ENCODE peak calls at places on chromosomes 1 and 21, in ten cellular contexts. O, V, M, J, U, R, N, B, F and Q are unnamed samples.

GRCh38 chr21:31416465-31416864 is 72.4 kb upstream of the TIAM1 start:
- DNase-seq in O (no peak), V (no peak), M (no peak), J (no peak), U (no peak), R (no peak), N (no peak), B (no peak), F (no peak), Q (no peak)

GRCh38 chr1:41493117-41493536 is 8.6 kb upstream of the EDN2 start:
- DNase-seq in O (peak; percentile 58), V (no peak), M (no peak), J (no peak), U (no peak), R (no peak), N (no peak), B (no peak), F (no peak), Q (no peak)

GRCh38 chr1:151577173-151577572 is 34.7 kb upstream of the SNX27 start:
- DNase-seq in O (no peak), V (no peak), M (no peak), J (no peak), U (peak; percentile 52), R (no peak), N (no peak), B (no peak), F (no peak), Q (no peak)

GRCh38 chr1:74323937-74324473 is 88.8 kb downstream of the TNNI3K start:
- DNase-seq in O (no peak), V (no peak), M (no peak), J (no peak), U (no peak), R (no peak), N (no peak), B (no peak), F (no peak), Q (no peak)

GRCh38 chr1:21655748-21656147 is 13.4 kb downstream of the RAP1GAP start:
- DNase-seq in O (no peak), V (no peak), M (no peak), J (peak; percentile 33), U (peak; percentile 85), R (no peak), N (no peak), B (no peak), F (no peak), Q (no peak)

GRCh38 chr1:186735463-186735862 is 55.2 kb upstream of the PTGS2 start:
- DNase-seq in O (no peak), V (no peak), M (no peak), J (no peak), U (no peak), R (no peak), N (no peak), B (no peak), F (no peak), Q (no peak)

GRCh38 chr1:172394167-172394751 is 26.2 kb upstream of the C1orf105 start:
- DNase-seq in O (peak; percentile 86), V (peak; percentile 64), M (no peak), J (no peak), U (peak; percentile 48), R (peak; percentile 50), N (peak; percentile 20), B (peak; percentile 43), F (no peak), Q (peak; percentile 55)

GRCh38 chr1:213273546-213273945 is 222.5 kb downstream of the RPS6KC1 start:
- DNase-seq in O (no peak), V (no peak), M (no peak), J (no peak), U (no peak), R (no peak), N (no peak), B (no peak), F (no peak), Q (no peak)

GRCh38 chr1:244022301-244022700 is 28.8 kb upstream of the ZBTB18 start:
- DNase-seq in O (no peak), V (no peak), M (no peak), J (no peak), U (no peak), R (no peak), N (no peak), B (no peak), F (no peak), Q (no peak)

GRCh38 chr1:17561561-17561985 is 22.1 kb downstream of the ARHGEF10L start:
- DNase-seq in O (no peak), V (no peak), M (no peak), J (no peak), U (no peak), R (no peak), N (no peak), B (no peak), F (peak; percentile 72), Q (no peak)